ENCODE peak calls at places on chromosomes 4 and X, in seven cellular contexts. M, P, S, D, E, C and N are unnamed samples.

GRCh38 chr4:159434496-159435241 is 331.8 kb downstream of the RAPGEF2 start:
- DNase-seq in M (no peak), P (no peak), S (no peak), D (no peak), E (no peak), C (no peak), N (no peak)

GRCh38 chr4:75939890-75940691 is 722 bp downstream of the NAAA start:
- DNase-seq in M (peak), P (no peak), S (no peak), D (peak), E (peak), C (peak), N (peak)

GRCh38 chr4:8260656-8261111 is 8.9 kb upstream of the HTRA3 start:
- DNase-seq in M (no peak), P (no peak), S (no peak), D (no peak), E (no peak), C (no peak), N (peak)

GRCh38 chrX:119759333-119759766 is 962 bp downstream of the SOWAHD start:
- DNase-seq in M (no peak), P (no peak), S (no peak), D (no peak), E (no peak), C (no peak), N (peak)

GRCh38 chr4:107897823-107898222 is 33.5 kb upstream of the CYP2U1 start:
- DNase-seq in M (no peak), P (no peak), S (no peak), D (no peak), E (no peak), C (no peak), N (no peak)

GRCh38 chr4:84583871-84584373 is 995 bp downstream of the CDS1 start:
- DNase-seq in M (no peak), P (no peak), S (no peak), D (no peak), E (peak), C (peak), N (no peak)

GRCh38 chrX:153459976-153460375 is 10.4 kb downstream of the HAUS7 start:
- DNase-seq in M (no peak), P (no peak), S (no peak), D (no peak), E (no peak), C (no peak), N (peak)

GRCh38 chr4:25031077-25031606 is 396 bp upstream of the LGI2 start:
- DNase-seq in M (peak), P (no peak), S (no peak), D (peak), E (no peak), C (no peak), N (peak)

GRCh38 chr4:26885912-26886274 is 25.3 kb downstream of the STIM2 start:
- DNase-seq in M (no peak), P (no peak), S (no peak), D (no peak), E (peak), C (peak), N (no peak)

GRCh38 chr4:26576171-26576829 is 7.6 kb upstream of the TBC1D19 start:
- DNase-seq in M (no peak), P (no peak), S (no peak), D (no peak), E (no peak), C (no peak), N (no peak)

GRCh38 chrX:19628006-19628575 is 112.8 kb upstream of the MAP3K15 start:
- DNase-seq in M (no peak), P (no peak), S (no peak), D (no peak), E (no peak), C (no peak), N (no peak)

GRCh38 chr4:147360301-147360700 is 120.6 kb upstream of the EDNRA start:
- DNase-seq in M (no peak), P (no peak), S (no peak), D (no peak), E (peak), C (no peak), N (no peak)